ENCODE peak calls at places on chromosomes 3 and 15, in nine cellular contexts. B is OCI-LY7, L is Panc1, E is HFFc6, U is mesothelial cell of epicardium, W is A673, N is progenitor cell of endocrine pancreas, Q is fibroblast of pulmonary artery, H is psoas muscle. V is an unnamed sample.

GRCh38 chr3:8734908-8735307 is 1.3 kb downstream of the CAV3 start:
- DNase-seq in U (no peak), L (no peak), E (no peak), N (no peak), H (no peak), Q (no peak), W (no peak), B (no peak), V (no peak)

GRCh38 chr3:50388720-50389352 is 29.5 kb upstream of the TMEM115 start:
- DNase-seq in Q (no peak), E (no peak), U (no peak), W (no peak), H (no peak), L (no peak), N (no peak), B (no peak), V (no peak)

GRCh38 chr3:105722943-105723556 is 145.8 kb downstream of the CBLB start:
- DNase-seq in U (no peak), E (no peak), N (no peak), H (no peak), Q (no peak), B (peak; percentile 80), W (no peak), L (no peak), V (no peak)

GRCh38 chr15:27589260-27589659 is 509.9 kb downstream of the OCA2 start:
- DNase-seq in L (no peak), W (no peak), B (no peak), Q (no peak), N (no peak), H (no peak), E (no peak), U (no peak), V (peak; percentile 36)

GRCh38 chr15:22735781-22736180 is 50.7 kb upstream of the NIPA1 start:
- DNase-seq in U (no peak), W (no peak), Q (peak; percentile 57), N (no peak), B (no peak), E (peak; percentile 84), H (no peak), L (no peak), V (no peak)

GRCh38 chr15:99409097-99409473 is 156.7 kb upstream of the MEF2A start:
- DNase-seq in W (peak; percentile 33), H (peak; percentile 64), E (peak; percentile 21), Q (peak; percentile 71), N (no peak), B (peak; percentile 21), L (peak; percentile 13), U (peak; percentile 37), V (peak; percentile 58)

GRCh38 chr15:74907277-74907870 is 723 bp upstream of the FAM219B start:
- DNase-seq in W (no peak), N (no peak), E (no peak), H (no peak), Q (no peak), B (no peak), L (no peak), U (no peak), V (no peak)

GRCh38 chr3:121155023-121155422 is 247.0 kb downstream of the STXBP5L start:
- DNase-seq in U (no peak), H (no peak), E (no peak), B (no peak), Q (peak; percentile 10), W (peak; percentile 0), L (no peak), N (no peak), V (no peak)

GRCh38 chr3:141646760-141647561 is 91.1 kb upstream of the RNF7 start:
- DNase-seq in B (peak; percentile 39), U (no peak), Q (peak; percentile 78), E (peak; percentile 20), L (no peak), H (no peak), N (no peak), W (peak; percentile 88), V (no peak)

GRCh38 chr3:39132096-39133092 is 21.0 kb downstream of the CSRNP1 start:
- DNase-seq in B (no peak), U (no peak), N (no peak), Q (no peak), L (no peak), H (no peak), W (no peak), E (no peak), V (no peak)

GRCh38 chr15:70281261-70281810 is 183.6 kb upstream of the TLE3 start:
- DNase-seq in B (no peak), W (no peak), N (no peak), Q (no peak), E (no peak), L (no peak), H (no peak), U (no peak), V (no peak)

GRCh38 chr3:32595318-32595717 is 24.7 kb upstream of the DYNC1LI1 start:
- DNase-seq in L (no peak), B (no peak), H (no peak), U (no peak), N (no peak), E (no peak), W (no peak), Q (no peak), V (no peak)

GRCh38 chr3:184565421-184566211 is 4.0 kb downstream of the EPHB3 start:
- DNase-seq in H (no peak), L (no peak), E (peak; percentile 93), N (no peak), B (no peak), W (peak; percentile 67), U (peak; percentile 64), Q (peak; percentile 56), V (peak; percentile 23)

GRCh38 chr3:50068134-50068533 is 20.6 kb upstream of the RBM5 start:
- DNase-seq in B (no peak), E (peak; percentile 38), Q (no peak), W (no peak), N (no peak), L (no peak), H (no peak), U (no peak), V (no peak)

GRCh38 chr3:155805802-155806618 is at the start of gene C3orf33:
- DNase-seq in B (peak; percentile 62), W (peak; percentile 81), E (peak; percentile 24), Q (peak; percentile 48), N (peak; percentile 64), H (peak; percentile 73), L (peak; percentile 39), U (peak; percentile 79), V (peak; percentile 83)

GRCh38 chr3:55190296-55190695 is 262.4 kb upstream of the LRTM1 start:
- DNase-seq in E (peak; percentile 76), W (no peak), U (no peak), Q (peak; percentile 70), L (no peak), B (no peak), N (no peak), H (no peak), V (no peak)

GRCh38 chr3:9158865-9159630 is 90.4 kb downstream of the SRGAP3 start:
- DNase-seq in L (no peak), Q (no peak), U (no peak), N (no peak), B (no peak), W (no peak), H (no peak), E (no peak), V (no peak)

GRCh38 chr3:43497405-43497804 is 124.4 kb downstream of the ANO10 start:
- DNase-seq in N (no peak), U (no peak), H (no peak), B (no peak), E (no peak), Q (no peak), W (no peak), L (no peak), V (no peak)

GRCh38 chr3:114120211-114120610 is 58.6 kb downstream of the DRD3 start:
- DNase-seq in E (no peak), L (no peak), N (no peak), W (no peak), Q (no peak), H (no peak), U (no peak), B (no peak), V (no peak)

GRCh38 chr15:41331833-41332787 is at the start of gene OIP5:
- DNase-seq in Q (peak; percentile 100), H (peak; percentile 98), L (peak; percentile 99), N (peak; percentile 96), U (peak; percentile 96), W (peak; percentile 100), E (peak; percentile 100), B (peak; percentile 100), V (peak; percentile 97)
- TF ChIP-seq CTCF in Q (peak; percentile 76), H (peak; percentile 78), L (peak; percentile 82), N (peak; percentile 74), U (peak; percentile 75), W (peak; percentile 63), E (peak; percentile 84), B (peak; percentile 68), V (peak; percentile 78)

DNA sequence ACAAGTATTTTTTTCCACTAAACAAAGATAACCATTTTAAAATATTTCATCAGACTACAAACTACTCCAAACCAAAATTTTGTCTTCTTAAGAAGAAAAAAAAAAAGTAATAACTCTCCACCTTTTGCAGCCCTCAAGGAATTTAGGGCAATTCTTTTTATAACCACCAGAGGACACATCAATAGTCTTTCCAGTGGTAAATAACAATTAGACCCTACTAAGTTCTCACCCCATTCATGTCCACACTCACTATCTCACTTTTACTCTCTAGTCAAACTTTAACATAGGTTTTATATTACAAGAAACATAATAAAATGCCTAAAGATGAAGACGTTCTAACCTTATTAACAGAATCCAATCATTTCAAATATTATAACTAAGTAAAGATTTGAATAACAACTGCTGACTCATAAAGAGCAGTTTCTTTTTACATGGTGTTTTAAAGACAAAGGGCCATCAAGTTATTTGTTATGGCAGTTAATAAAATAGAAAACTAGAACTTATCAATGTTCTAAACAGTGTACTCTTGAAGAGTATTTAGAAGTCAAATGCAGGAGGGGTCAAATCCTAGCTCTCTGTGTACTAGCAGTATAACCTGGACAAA is 33.0 kb downstream of the CCDC39 start:
- DNase-seq in N (no peak), W (peak; percentile 9), E (no peak), H (no peak), Q (peak; percentile 2), U (no peak), B (no peak), L (peak; percentile 7), V (no peak)
- TF ChIP-seq CTCF in N (peak; percentile 49), W (peak; percentile 42), E (peak; percentile 70), H (no peak), Q (peak; percentile 20), U (peak; percentile 51), B (peak; percentile 62), L (peak; percentile 38), V (peak; percentile 67)

GRCh38 chr15:80260566-80260965 is 8.6 kb upstream of the CTXND1 start:
- DNase-seq in B (no peak), L (no peak), H (no peak), U (no peak), W (no peak), Q (no peak), E (no peak), N (no peak), V (no peak)
- TF ChIP-seq CTCF in B (no peak), L (no peak), H (no peak), U (no peak), W (no peak), Q (no peak), E (no peak), N (no peak), V (no peak)

DNA sequence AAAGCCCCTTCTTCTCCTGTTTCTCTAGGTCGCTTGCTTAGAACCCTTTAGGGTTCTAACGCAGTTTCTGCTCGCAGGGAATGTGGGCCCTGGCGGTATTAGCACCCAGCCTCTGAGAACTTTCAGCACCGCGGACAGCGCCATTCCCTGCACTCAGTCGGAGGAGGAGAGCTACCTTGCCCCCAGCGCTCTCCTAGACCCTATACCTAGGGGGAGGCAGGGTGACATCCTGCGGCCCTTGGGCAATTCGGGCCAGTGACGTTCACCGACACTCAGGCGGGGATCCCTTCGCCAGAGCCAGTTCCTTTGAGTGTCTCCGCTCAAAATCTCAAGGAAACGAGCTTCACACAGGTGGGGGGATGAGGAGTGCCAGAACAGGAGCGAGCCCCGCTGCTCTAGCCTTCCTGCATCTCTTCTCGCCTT is 1.3 kb downstream of the SLC7A14 start:
- DNase-seq in Q (peak; percentile 75), U (peak; percentile 93), N (peak; percentile 80), W (peak; percentile 72), E (peak; percentile 18), L (no peak), H (peak; percentile 68), B (peak; percentile 29), V (peak; percentile 27)
- TF ChIP-seq CTCF in Q (no peak), U (no peak), N (no peak), W (no peak), E (no peak), L (no peak), H (no peak), B (no peak), V (no peak)